ENCODE peak calls at places on chromosomes 16 and 17, in six cellular contexts. H is cardiac fibroblast, O is fibroblast of pulmonary artery, A is MCF 10A, X is H1, L is left lung. Z is an unnamed sample.

GRCh38 chr17:46805771-46806170 is 12.7 kb downstream of the WNT3 start:
- DNase-seq in H (no peak), O (no peak), A (no peak), X (no peak), L (no peak), Z (no peak)

GRCh38 chr17:77343031-77343866 is 202.5 kb downstream of the SEC14L1 start:
- DNase-seq in H (no peak), O (no peak), A (no peak), X (no peak), L (no peak), Z (peak)

GRCh38 chr16:59259074-59259963 is 525.2 kb upstream of the GOT2 start:
- DNase-seq in H (no peak), O (no peak), A (no peak), X (no peak), L (no peak), Z (no peak)

GRCh38 chr17:60155427-60155814 is 5.6 kb downstream of the CA4 start:
- DNase-seq in H (no peak), O (no peak), A (no peak), X (no peak), L (no peak), Z (no peak)

GRCh38 chr17:57995076-57995956 is 7.3 kb upstream of the VEZF1 start:
- DNase-seq in H (peak), O (peak), A (peak), X (no peak), L (peak), Z (no peak)

GRCh38 chr17:75430159-75430748 is 24.8 kb upstream of the GRB2 start:
- DNase-seq in H (peak), O (peak), A (no peak), X (peak), L (no peak), Z (no peak)

GRCh38 chr17:48134912-48135480 is 27.4 kb downstream of the SNX11 start:
- DNase-seq in H (no peak), O (no peak), A (no peak), X (no peak), L (no peak), Z (no peak)

GRCh38 chr16:24700549-24701392 is 28.7 kb upstream of the TNRC6A start:
- DNase-seq in H (peak), O (peak), A (peak), X (no peak), L (peak), Z (no peak)

GRCh38 chr17:72642720-72643119 is 449.8 kb downstream of the SLC39A11 start:
- DNase-seq in H (no peak), O (no peak), A (no peak), X (no peak), L (no peak), Z (no peak)

GRCh38 chr16:24645739-24646645 is 83.5 kb upstream of the TNRC6A start:
- DNase-seq in H (peak), O (peak), A (peak), X (no peak), L (no peak), Z (no peak)

GRCh38 chr17:64349949-64350348 is 40.7 kb downstream of the PECAM1 start:
- DNase-seq in H (no peak), O (no peak), A (no peak), X (no peak), L (no peak), Z (no peak)

GRCh38 chr17:32912218-32912897 is 15.6 kb upstream of the TMEM98 start:
- DNase-seq in H (peak), O (peak), A (no peak), X (no peak), L (peak), Z (peak)

GRCh38 chr16:67151431-67152097 is 766 bp upstream of the B3GNT9 start:
- DNase-seq in H (peak), O (no peak), A (no peak), X (no peak), L (no peak), Z (no peak)

GRCh38 chr17:60153606-60154355 is 4.0 kb downstream of the CA4 start:
- DNase-seq in H (no peak), O (peak), A (no peak), X (no peak), L (no peak), Z (no peak)

GRCh38 chr16:49491736-49492089 is 118.1 kb downstream of the C16orf78 start:
- DNase-seq in H (no peak), O (no peak), A (peak), X (no peak), L (peak), Z (peak)

DNA sequence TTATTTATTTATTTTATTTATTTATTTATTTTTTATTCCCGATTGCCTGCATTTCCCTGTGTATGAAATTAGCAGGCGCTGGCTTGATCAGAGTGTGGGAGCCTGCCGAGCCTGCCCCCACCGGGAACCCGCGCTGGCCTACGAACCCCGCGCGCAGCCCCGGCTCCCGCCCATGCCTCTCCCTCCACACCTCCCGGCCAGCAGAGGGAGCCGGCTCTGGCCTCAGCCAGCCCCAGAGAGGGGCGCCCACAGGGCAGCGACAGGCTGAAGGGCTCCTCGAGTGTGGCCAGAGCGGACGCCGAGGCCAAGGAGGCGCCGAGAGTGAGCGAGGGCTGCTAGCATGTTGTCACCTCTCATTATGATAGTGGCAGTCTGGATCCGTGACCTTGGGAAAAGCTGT is 13.0 kb upstream of the RBL2 start:
- DNase-seq in H (no peak), O (no peak), A (no peak), X (no peak), L (no peak), Z (no peak)
- TF ChIP-seq CTCF in H (no peak), O (no peak), A (no peak), X (peak), L (no peak), Z (no peak)

DNA sequence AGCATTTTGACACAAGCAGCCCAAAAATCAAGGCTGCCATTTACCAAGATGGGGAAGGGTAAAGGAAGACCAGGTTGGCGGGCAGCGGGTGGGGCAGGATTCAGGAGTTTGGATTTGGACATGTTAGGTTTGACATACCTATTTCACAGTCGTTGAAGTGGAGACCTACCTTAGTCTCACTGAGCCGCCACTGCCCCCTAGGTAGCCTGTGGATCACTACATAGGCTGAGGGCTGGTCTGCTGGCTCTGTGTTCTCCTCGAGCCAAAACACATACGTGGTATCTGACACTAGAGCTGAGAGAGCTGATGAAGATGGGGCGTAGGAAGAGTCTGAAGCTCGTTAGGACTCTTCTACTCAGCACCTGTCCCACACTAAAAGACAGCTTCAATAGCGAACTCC is 115.1 kb downstream of the HIC1 start:
- DNase-seq in H (no peak), O (no peak), A (peak), X (peak), L (no peak), Z (no peak)
- TF ChIP-seq CTCF in H (no peak), O (peak), A (peak), X (peak), L (no peak), Z (no peak)

DNA sequence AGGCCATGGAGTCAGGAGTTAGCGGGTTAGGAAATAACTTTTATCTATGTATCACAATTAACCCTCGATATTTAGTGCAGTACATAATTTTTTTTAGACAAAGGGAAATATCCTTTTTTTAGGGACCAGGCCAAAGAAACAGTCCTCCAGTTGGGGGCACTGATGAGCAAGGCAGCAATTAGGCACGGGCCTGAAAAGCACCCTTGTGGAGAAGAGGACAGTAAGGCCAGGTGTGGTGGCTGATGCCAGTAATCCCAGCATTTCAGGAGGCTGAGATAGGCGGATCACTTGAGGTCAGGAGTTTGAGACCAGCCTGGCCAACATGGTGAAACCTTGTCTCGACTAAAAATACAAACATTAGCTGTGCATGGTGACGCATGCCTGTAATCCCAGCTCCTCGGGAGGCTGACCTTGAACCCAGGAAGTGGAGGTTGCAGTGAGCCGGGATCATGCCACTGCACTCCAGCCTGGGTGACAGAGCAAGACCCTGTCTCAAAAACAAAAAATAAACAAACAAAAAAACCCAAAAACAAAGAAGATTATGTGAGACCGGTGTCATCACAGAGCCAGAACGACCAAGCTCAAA is 158.3 kb upstream of the NOL11 start:
- DNase-seq in H (peak), O (peak), A (peak), X (peak), L (no peak), Z (no peak)
- TF ChIP-seq CTCF in H (peak), O (peak), A (no peak), X (peak), L (peak), Z (no peak)

GRCh38 chr17:44581868-44582267 is 24.6 kb downstream of the FZD2 start:
- DNase-seq in H (peak), O (no peak), A (peak), X (no peak), L (no peak), Z (no peak)
- TF ChIP-seq CTCF in H (peak), O (peak), A (no peak), X (peak), L (peak), Z (no peak)

DNA sequence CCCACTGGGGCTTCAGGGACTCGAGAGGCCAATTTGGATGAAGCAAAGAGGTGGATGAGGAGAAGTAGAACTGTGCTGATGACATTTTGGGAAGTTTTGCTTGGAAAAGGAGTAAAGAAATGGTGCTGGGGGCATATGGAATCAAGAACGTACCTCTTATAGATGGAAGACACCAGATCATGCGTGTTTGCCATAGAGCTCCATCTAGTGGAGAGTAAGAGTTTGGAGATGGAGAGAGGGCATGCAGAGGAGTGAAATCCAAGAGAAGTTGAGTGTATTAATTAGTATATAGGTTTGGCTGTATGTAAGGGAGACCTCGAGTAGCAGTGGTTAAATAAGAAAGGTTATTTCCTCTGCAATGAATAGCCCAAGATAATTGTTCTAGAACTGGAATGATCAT is 56.0 kb downstream of the SHISA6 start:
- DNase-seq in H (no peak), O (no peak), A (no peak), X (no peak), L (no peak), Z (no peak)
- TF ChIP-seq CTCF in H (no peak), O (no peak), A (no peak), X (peak), L (peak), Z (peak)

GRCh38 chr16:87442581-87442966 is 50.2 kb downstream of the ZCCHC14 start:
- DNase-seq in H (no peak), O (peak), A (no peak), X (no peak), L (no peak), Z (no peak)

GRCh38 chr16:87443031-87443430 is 49.8 kb downstream of the ZCCHC14 start:
- DNase-seq in H (no peak), O (no peak), A (no peak), X (no peak), L (peak), Z (no peak)

GRCh38 chr16:87443964-87444363 is 48.9 kb downstream of the ZCCHC14 start:
- DNase-seq in H (no peak), O (no peak), A (no peak), X (no peak), L (peak), Z (no peak)

GRCh38 chr16:87439926-87440325 is 47.8 kb downstream of the MAP1LC3B start:
- DNase-seq in H (no peak), O (no peak), A (no peak), X (no peak), L (no peak), Z (no peak)

GRCh38 chr16:87441886-87442580 is 49.9 kb downstream of the MAP1LC3B start:
- DNase-seq in H (no peak), O (peak), A (no peak), X (no peak), L (peak), Z (no peak)
- TF ChIP-seq CTCF in H (no peak), O (no peak), A (no peak), X (no peak), L (no peak), Z (no peak)

Z was measured in pancreas.